ENCODE peak calls at places on chromosome 16, in seven cellular contexts. K is Caco-2; A is thoracic aorta; R is activated CD4-positive, alpha-beta T cell treated with anti-CD3 and anti-CD28 coated beads, Interleukin-2, amount 50 U/mL, for 48 hours; E is epithelial cell of prostate; B is germinal center; L is breast epithelium. V is an unnamed sample.
A peak's percentile ranks its signal among the peaks of the same experiment; 100 is the strongest.

GRCh38 chr16:4218202-4218601 is 23.7 kb downstream of the SRL start:
- DNase-seq in K (no peak), R (no peak), L (no peak), A (no peak), B (no peak), E (no peak), V (no peak)

GRCh38 chr16:75591001-75591852 is 25.0 kb downstream of the GABARAPL2 start:
- DNase-seq in E (no peak), L (peak; percentile 33), K (no peak), B (no peak), A (peak; percentile 26), R (no peak), V (no peak)

GRCh38 chr16:10188236-10188635 is 6.0 kb upstream of the GRIN2A start:
- DNase-seq in A (no peak), K (no peak), E (no peak), R (no peak), B (no peak), L (no peak), V (no peak)

GRCh38 chr16:2749476-2749875 is 3.0 kb upstream of the SRRM2 start:
- DNase-seq in L (no peak), B (no peak), A (no peak), E (no peak), K (no peak), R (no peak), V (no peak)

GRCh38 chr16:86120201-86120981 is 221.4 kb downstream of the IRF8 start:
- DNase-seq in E (no peak), B (no peak), A (no peak), L (no peak), K (no peak), R (no peak), V (no peak)

GRCh38 chr16:9275816-9276354 is 184.4 kb downstream of the HAPSTR1 start:
- DNase-seq in K (no peak), R (no peak), L (no peak), B (no peak), A (no peak), E (no peak), V (no peak)

GRCh38 chr16:4101421-4102275 is 14.6 kb downstream of the ADCY9 start:
- DNase-seq in E (no peak), R (no peak), L (no peak), B (no peak), K (no peak), A (no peak), V (no peak)

GRCh38 chr16:24748242-24748641 is 18.8 kb downstream of the TNRC6A start:
- DNase-seq in R (no peak), A (peak; percentile 55), E (peak; percentile 68), L (peak; percentile 39), K (no peak), B (no peak), V (no peak)

GRCh38 chr16:3681206-3681605 is 26.7 kb downstream of the DNASE1 start:
- DNase-seq in L (no peak), R (no peak), K (no peak), A (no peak), E (no peak), B (no peak), V (peak; percentile 1)